ENCODE peak calls at places on chromosomes 12 and 14, in five cellular contexts. One of them, this sample, is unnamed.

GRCh38 chr14:85054178-85054577 is 475.8 kb upstream of the FLRT2 start:
- DNase-seq in lung: no peak
- DNase-seq in Peyer's patch: no peak
- DNase-seq in keratinocyte: no peak
- DNase-seq in body of pancreas: no peak
- DNase-seq in this sample: no peak

GRCh38 chr14:106879241-106879640 is 1352.9 kb downstream of the TMEM121 start:
- DNase-seq in lung: no peak
- DNase-seq in Peyer's patch: peak
- DNase-seq in keratinocyte: no peak
- DNase-seq in body of pancreas: peak
- DNase-seq in this sample: peak

GRCh38 chr12:132187646-132188450 is 43.6 kb downstream of the NOC4L start:
- DNase-seq in lung: no peak
- DNase-seq in Peyer's patch: no peak
- DNase-seq in keratinocyte: no peak
- DNase-seq in body of pancreas: no peak
- DNase-seq in this sample: no peak

GRCh38 chr14:57834001-57834598 is 31.8 kb downstream of the SLC35F4 start:
- DNase-seq in lung: no peak
- DNase-seq in Peyer's patch: no peak
- DNase-seq in keratinocyte: no peak
- DNase-seq in body of pancreas: no peak
- DNase-seq in this sample: no peak

GRCh38 chr12:101594700-101595099 is at the start of gene MYBPC1:
- DNase-seq in lung: no peak
- DNase-seq in Peyer's patch: no peak
- DNase-seq in keratinocyte: no peak
- DNase-seq in body of pancreas: no peak
- DNase-seq in this sample: no peak

GRCh38 chr12:4539167-4539870 is 629 bp downstream of the RAD51AP1 start:
- DNase-seq in lung: no peak
- DNase-seq in Peyer's patch: no peak
- DNase-seq in keratinocyte: no peak
- DNase-seq in body of pancreas: no peak
- DNase-seq in this sample: no peak

GRCh38 chr12:6161124-6161882 is 36.8 kb upstream of the VWF start:
- DNase-seq in lung: no peak
- DNase-seq in Peyer's patch: no peak
- DNase-seq in keratinocyte: no peak
- DNase-seq in body of pancreas: no peak
- DNase-seq in this sample: no peak

GRCh38 chr12:5718680-5719079 is 226.4 kb downstream of the ANO2 start:
- DNase-seq in lung: no peak
- DNase-seq in Peyer's patch: peak
- DNase-seq in keratinocyte: no peak
- DNase-seq in body of pancreas: peak
- DNase-seq in this sample: no peak

GRCh38 chr12:54398995-54399793 is 14.7 kb upstream of the ZNF385A start:
- DNase-seq in lung: peak
- DNase-seq in Peyer's patch: peak
- DNase-seq in keratinocyte: no peak
- DNase-seq in body of pancreas: peak
- DNase-seq in this sample: peak

GRCh38 chr14:63759454-63759853 is 31.6 kb upstream of the SGPP1 start:
- DNase-seq in lung: no peak
- DNase-seq in Peyer's patch: peak
- DNase-seq in keratinocyte: no peak
- DNase-seq in body of pancreas: no peak
- DNase-seq in this sample: no peak

GRCh38 chr14:91280129-91280528 is 35.6 kb upstream of the GPR68 start:
- DNase-seq in lung: no peak
- DNase-seq in Peyer's patch: no peak
- DNase-seq in keratinocyte: no peak
- DNase-seq in body of pancreas: no peak
- DNase-seq in this sample: no peak

DNA sequence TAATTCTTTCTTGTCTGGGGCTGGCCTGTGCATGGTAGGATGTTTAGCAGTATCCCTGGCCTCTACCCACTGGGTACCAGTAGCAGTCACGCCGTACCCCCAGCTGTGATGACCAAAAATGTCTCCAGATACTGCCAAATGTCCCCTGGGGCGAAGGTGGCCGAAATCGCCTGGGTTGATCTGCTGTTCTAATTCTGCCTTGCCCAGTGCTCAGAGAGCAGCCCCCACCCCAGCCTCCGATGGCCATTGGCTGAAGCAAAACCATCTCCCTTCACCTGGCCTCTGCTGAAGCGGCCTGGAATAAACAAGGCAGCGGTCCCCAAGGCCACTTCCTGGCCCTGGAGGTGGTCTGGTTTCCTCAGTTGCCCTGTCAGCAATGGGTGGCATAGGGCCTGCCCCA is 298.3 kb downstream of the CACNA1C start:
- DNase-seq in lung: no peak
- DNase-seq in Peyer's patch: no peak
- DNase-seq in keratinocyte: no peak
- DNase-seq in body of pancreas: no peak
- DNase-seq in this sample: no peak
- H3K4me3 ChIP-seq in lung: no peak
- H3K4me3 ChIP-seq in Peyer's patch: no peak
- H3K4me3 ChIP-seq in keratinocyte: no peak
- H3K4me3 ChIP-seq in body of pancreas: no peak
- H3K4me3 ChIP-seq in this sample: no peak

GRCh38 chr12:1204581-1205121 is 213.6 kb downstream of the ERC1 start:
- DNase-seq in lung: no peak
- DNase-seq in Peyer's patch: no peak
- DNase-seq in keratinocyte: no peak
- DNase-seq in body of pancreas: no peak
- DNase-seq in this sample: no peak

GRCh38 chr12:1203735-1204019 is 212.7 kb downstream of the ERC1 start:
- DNase-seq in lung: no peak
- DNase-seq in Peyer's patch: no peak
- DNase-seq in keratinocyte: no peak
- DNase-seq in body of pancreas: no peak
- DNase-seq in this sample: no peak

GRCh38 chr12:1205512-1206060 is 214.6 kb downstream of the ERC1 start:
- DNase-seq in lung: no peak
- DNase-seq in Peyer's patch: no peak
- DNase-seq in keratinocyte: no peak
- DNase-seq in body of pancreas: no peak
- DNase-seq in this sample: no peak

GRCh38 chr12:1206118-1206734 is 215.2 kb downstream of the ERC1 start:
- DNase-seq in lung: no peak
- DNase-seq in Peyer's patch: no peak
- DNase-seq in keratinocyte: no peak
- DNase-seq in body of pancreas: no peak
- DNase-seq in this sample: no peak

DNA sequence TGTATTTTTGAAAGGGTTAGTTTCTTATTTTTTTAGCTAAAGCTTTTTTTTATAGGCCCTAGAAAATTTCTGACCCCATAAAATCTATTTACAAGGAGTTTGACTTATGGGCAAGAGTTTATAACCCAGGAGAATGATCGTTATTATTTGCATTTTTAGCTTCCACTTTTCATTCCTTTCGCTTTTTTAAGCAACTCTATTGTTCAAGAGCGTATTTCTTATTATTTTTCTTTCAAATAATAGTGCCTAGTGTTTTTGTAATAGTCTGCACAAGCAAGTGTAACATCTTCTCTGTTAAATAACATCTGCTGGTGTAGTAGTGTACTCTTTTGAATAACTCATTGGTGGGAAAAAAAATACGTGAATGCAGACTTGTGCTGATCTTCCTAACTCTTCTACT is 216.3 kb downstream of the ERC1 start:
- DNase-seq in lung: no peak
- DNase-seq in Peyer's patch: no peak
- DNase-seq in keratinocyte: no peak
- DNase-seq in body of pancreas: no peak
- DNase-seq in this sample: no peak
- H3K27ac ChIP-seq in lung: no peak
- H3K27ac ChIP-seq in Peyer's patch: no peak
- H3K27ac ChIP-seq in keratinocyte: no peak
- H3K27ac ChIP-seq in body of pancreas: no peak
- H3K27ac ChIP-seq in this sample: no peak

DNA sequence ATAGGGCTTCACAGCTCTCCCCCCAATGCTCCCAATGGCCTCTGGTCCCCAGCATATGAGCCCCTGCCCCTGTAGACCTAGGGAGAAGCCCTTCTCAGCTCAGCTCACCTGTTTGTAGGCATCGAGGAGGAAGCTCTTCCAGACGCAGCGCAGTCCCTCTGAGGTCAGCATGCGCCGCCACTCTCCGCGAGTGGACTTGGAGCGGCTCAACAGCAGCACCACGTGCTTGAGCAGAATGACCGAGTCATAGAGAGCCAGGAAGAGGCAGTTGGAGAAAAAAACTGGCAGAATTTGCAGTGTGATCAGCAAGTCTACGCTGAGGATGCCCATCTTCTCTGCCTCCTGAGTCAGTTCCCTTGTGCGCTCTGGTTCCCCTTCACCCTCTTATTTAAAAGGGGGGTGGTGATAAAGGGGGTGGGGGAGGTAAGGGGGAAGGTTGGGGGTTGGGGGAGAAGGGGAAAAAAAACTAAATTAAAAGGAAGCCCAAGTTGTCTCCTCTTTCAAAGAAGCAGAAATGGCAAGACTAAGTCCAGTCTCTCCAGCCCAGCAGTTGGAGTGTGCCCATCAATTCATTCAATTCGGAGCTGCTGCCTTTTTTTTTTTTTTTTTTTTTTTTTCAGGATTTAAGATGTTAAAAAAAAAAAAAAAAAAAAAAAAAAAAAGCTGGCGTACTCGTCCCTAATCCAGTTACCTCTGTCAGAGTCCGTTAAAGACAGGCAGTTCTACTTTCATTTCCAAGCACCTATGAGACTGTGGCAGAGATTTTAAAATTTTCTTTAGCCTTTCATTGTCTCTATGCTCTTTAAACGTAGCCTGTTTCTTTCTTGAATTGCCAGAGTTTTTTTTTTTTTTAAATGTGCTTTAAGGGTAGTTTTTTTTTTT is at the start of gene DIO2:
- DNase-seq in lung: no peak
- DNase-seq in Peyer's patch: no peak
- DNase-seq in keratinocyte: no peak
- DNase-seq in body of pancreas: peak
- DNase-seq in this sample: no peak
- H3K4me3 ChIP-seq in lung: no peak
- H3K4me3 ChIP-seq in Peyer's patch: no peak
- H3K4me3 ChIP-seq in keratinocyte: peak
- H3K4me3 ChIP-seq in body of pancreas: no peak
- H3K4me3 ChIP-seq in this sample: no peak

GRCh38 chr14:72715910-72716268 is 178.0 kb downstream of the DPF3 start:
- DNase-seq in lung: no peak
- DNase-seq in Peyer's patch: no peak
- DNase-seq in keratinocyte: no peak
- DNase-seq in body of pancreas: no peak
- DNase-seq in this sample: no peak
- H3K27ac ChIP-seq in lung: peak
- H3K27ac ChIP-seq in Peyer's patch: no peak
- H3K27ac ChIP-seq in keratinocyte: no peak
- H3K27ac ChIP-seq in body of pancreas: no peak
- H3K27ac ChIP-seq in this sample: no peak

GRCh38 chr14:35400707-35401421 is 3.7 kb downstream of the NFKBIA start:
- DNase-seq in lung: no peak
- DNase-seq in Peyer's patch: no peak
- DNase-seq in keratinocyte: no peak
- DNase-seq in body of pancreas: peak
- DNase-seq in this sample: peak
- H3K4me3 ChIP-seq in lung: peak
- H3K4me3 ChIP-seq in Peyer's patch: peak
- H3K4me3 ChIP-seq in keratinocyte: no peak
- H3K4me3 ChIP-seq in body of pancreas: no peak
- H3K4me3 ChIP-seq in this sample: peak

GRCh38 chr14:54440454-54440853 is 720 bp downstream of the CNIH1 start:
- DNase-seq in lung: no peak
- DNase-seq in Peyer's patch: no peak
- DNase-seq in keratinocyte: no peak
- DNase-seq in body of pancreas: no peak
- DNase-seq in this sample: no peak
- H3K27ac ChIP-seq in lung: peak
- H3K27ac ChIP-seq in Peyer's patch: peak
- H3K27ac ChIP-seq in keratinocyte: peak
- H3K27ac ChIP-seq in body of pancreas: peak
- H3K27ac ChIP-seq in this sample: peak

DNA sequence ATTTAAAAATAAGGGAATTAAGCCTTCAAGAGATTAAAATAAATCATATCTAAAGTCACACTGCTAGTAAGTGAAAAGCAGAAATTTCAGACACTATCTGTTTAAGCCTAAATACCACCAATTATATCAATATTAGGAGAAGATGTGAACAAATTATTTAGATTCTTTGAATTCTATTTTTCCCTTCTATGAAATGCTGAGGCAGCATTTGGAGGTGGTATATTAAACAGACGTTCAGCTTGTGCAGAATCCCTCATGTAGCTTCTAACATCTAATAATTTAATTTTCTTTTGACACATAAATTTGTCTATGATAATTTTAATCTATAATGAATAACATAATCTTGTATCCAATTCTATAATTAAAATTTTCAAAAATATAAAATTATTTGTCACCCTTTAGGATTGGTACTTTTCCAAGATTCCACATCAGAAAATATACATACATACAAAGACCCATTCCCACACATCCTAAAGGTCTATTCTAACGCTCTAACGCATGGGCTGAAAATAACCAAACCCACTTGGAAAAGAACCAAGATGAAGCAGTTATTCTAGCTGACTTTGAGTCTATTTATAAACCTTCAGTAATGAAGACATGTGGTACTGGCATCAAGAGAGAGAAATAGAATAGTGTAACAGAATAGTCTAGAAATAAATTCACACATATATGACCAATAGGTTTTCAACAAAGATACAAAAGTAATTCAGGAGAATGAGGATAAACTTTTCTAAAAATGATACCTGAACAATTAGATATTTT is 751.8 kb downstream of the GALC start:
- DNase-seq in lung: no peak
- DNase-seq in Peyer's patch: no peak
- DNase-seq in keratinocyte: no peak
- DNase-seq in body of pancreas: no peak
- DNase-seq in this sample: no peak
- H3K4me3 ChIP-seq in lung: no peak
- H3K4me3 ChIP-seq in Peyer's patch: no peak
- H3K4me3 ChIP-seq in keratinocyte: no peak
- H3K4me3 ChIP-seq in body of pancreas: no peak
- H3K4me3 ChIP-seq in this sample: no peak

This sample was measured in transverse colon.